ENCODE peak calls at places on chromosome 6, in four cellular contexts. One of them, this sample, is unnamed.

GRCh38 chr6:29748391-29749352 is 25.4 kb downstream of the HLA-F start:
- DNase-seq in renal cortical epithelial cell: peak
- DNase-seq in putamen: peak
- DNase-seq in T1000: no peak
- DNase-seq in this sample: peak

GRCh38 chr6:154536922-154537449 is 26.5 kb upstream of the CNKSR3 start:
- DNase-seq in renal cortical epithelial cell: no peak
- DNase-seq in putamen: no peak
- DNase-seq in T1000: no peak
- DNase-seq in this sample: no peak

GRCh38 chr6:144776031-144776819 is 491.1 kb downstream of the UTRN start:
- DNase-seq in renal cortical epithelial cell: peak
- DNase-seq in putamen: no peak
- DNase-seq in T1000: no peak
- DNase-seq in this sample: no peak

GRCh38 chr6:70375166-70375565 is 38.1 kb upstream of the FAM135A start:
- DNase-seq in renal cortical epithelial cell: peak
- DNase-seq in putamen: no peak
- DNase-seq in T1000: no peak
- DNase-seq in this sample: no peak

GRCh38 chr6:117346142-117346930 is 79.4 kb downstream of the ROS1 start:
- DNase-seq in renal cortical epithelial cell: peak
- DNase-seq in putamen: peak
- DNase-seq in T1000: no peak
- DNase-seq in this sample: no peak

GRCh38 chr6:109296971-109297372 is 85.3 kb downstream of the CD164 start:
- DNase-seq in renal cortical epithelial cell: no peak
- DNase-seq in putamen: no peak
- DNase-seq in T1000: no peak
- DNase-seq in this sample: no peak

GRCh38 chr6:19472850-19473249 is 364.3 kb upstream of the ID4 start:
- DNase-seq in renal cortical epithelial cell: peak
- DNase-seq in putamen: no peak
- DNase-seq in T1000: peak
- DNase-seq in this sample: no peak

GRCh38 chr6:1838604-1839003 is 228.9 kb downstream of the FOXC1 start:
- DNase-seq in renal cortical epithelial cell: peak
- DNase-seq in putamen: no peak
- DNase-seq in T1000: no peak
- DNase-seq in this sample: no peak

GRCh38 chr6:82740066-82740465 is 325.6 kb downstream of the UBE3D start:
- DNase-seq in renal cortical epithelial cell: peak
- DNase-seq in putamen: peak
- DNase-seq in T1000: no peak
- DNase-seq in this sample: no peak

GRCh38 chr6:44495036-44495901 is 107.8 kb downstream of the CDC5L start:
- DNase-seq in renal cortical epithelial cell: no peak
- DNase-seq in putamen: no peak
- DNase-seq in T1000: no peak
- DNase-seq in this sample: peak

GRCh38 chr6:81476881-81477280 is 275.6 kb downstream of the TENT5A start:
- DNase-seq in renal cortical epithelial cell: no peak
- DNase-seq in putamen: no peak
- DNase-seq in T1000: no peak
- DNase-seq in this sample: no peak

GRCh38 chr6:47483853-47484546 is 6.4 kb downstream of the CD2AP start:
- DNase-seq in renal cortical epithelial cell: peak
- DNase-seq in putamen: no peak
- DNase-seq in T1000: no peak
- DNase-seq in this sample: no peak

GRCh38 chr6:139757766-139758655 is 383.6 kb upstream of the CITED2 start:
- DNase-seq in renal cortical epithelial cell: peak
- DNase-seq in putamen: no peak
- DNase-seq in T1000: no peak
- DNase-seq in this sample: peak

GRCh38 chr6:116370717-116371383 is at the start of gene DSE:
- DNase-seq in renal cortical epithelial cell: no peak
- DNase-seq in putamen: peak
- DNase-seq in T1000: peak
- DNase-seq in this sample: peak

GRCh38 chr6:41455818-41456217 is 90.4 kb upstream of the FOXP4 start:
- DNase-seq in renal cortical epithelial cell: no peak
- DNase-seq in putamen: no peak
- DNase-seq in T1000: no peak
- DNase-seq in this sample: peak

GRCh38 chr6:162198072-162198471 is 529.5 kb downstream of the PRKN start:
- DNase-seq in renal cortical epithelial cell: no peak
- DNase-seq in putamen: no peak
- DNase-seq in T1000: no peak
- DNase-seq in this sample: no peak

GRCh38 chr6:166541366-166541765 is 45.1 kb downstream of the RAMACL start:
- DNase-seq in renal cortical epithelial cell: no peak
- DNase-seq in putamen: no peak
- DNase-seq in T1000: no peak
- DNase-seq in this sample: no peak

GRCh38 chr6:137342607-137343186 is 123.5 kb upstream of the IFNGR1 start:
- DNase-seq in renal cortical epithelial cell: no peak
- DNase-seq in putamen: peak
- DNase-seq in T1000: no peak
- DNase-seq in this sample: no peak